ENCODE peak calls at places on chromosomes 4 and X, in six cellular contexts. One of them, this sample, is unnamed.

GRCh38 chr4:118417325-118417724 is 64.5 kb upstream of the PRSS12 start:
- DNase-seq in stimulated activated CD4-positive, alpha-beta T cell treated with anti-CD3 and anti-CD28 coated beads, Interleukin-12 subunit alpha, Interleukin-12 subunit beta, amount 100 ng/mL, for 24 hours: no peak
- DNase-seq in C1 segment of cervical spinal cord: no peak
- DNase-seq in NAMALWA: no peak
- DNase-seq in M059J: no peak
- DNase-seq in NCI-H2171: no peak
- DNase-seq in this sample: no peak

GRCh38 chr4:11216520-11216919 is 212.2 kb downstream of the HS3ST1 start:
- DNase-seq in stimulated activated CD4-positive, alpha-beta T cell treated with anti-CD3 and anti-CD28 coated beads, Interleukin-12 subunit alpha, Interleukin-12 subunit beta, amount 100 ng/mL, for 24 hours: no peak
- DNase-seq in C1 segment of cervical spinal cord: no peak
- DNase-seq in NAMALWA: no peak
- DNase-seq in M059J: no peak
- DNase-seq in NCI-H2171: no peak
- DNase-seq in this sample: no peak

GRCh38 chr4:168511780-168512467 is 15.1 kb downstream of the PALLD start:
- DNase-seq in stimulated activated CD4-positive, alpha-beta T cell treated with anti-CD3 and anti-CD28 coated beads, Interleukin-12 subunit alpha, Interleukin-12 subunit beta, amount 100 ng/mL, for 24 hours: peak
- DNase-seq in C1 segment of cervical spinal cord: no peak
- DNase-seq in NAMALWA: no peak
- DNase-seq in M059J: no peak
- DNase-seq in NCI-H2171: no peak
- DNase-seq in this sample: no peak

GRCh38 chrX:47313056-47313455 is 57.3 kb upstream of the ZNF157 start:
- DNase-seq in stimulated activated CD4-positive, alpha-beta T cell treated with anti-CD3 and anti-CD28 coated beads, Interleukin-12 subunit alpha, Interleukin-12 subunit beta, amount 100 ng/mL, for 24 hours: no peak
- DNase-seq in C1 segment of cervical spinal cord: no peak
- DNase-seq in NAMALWA: no peak
- DNase-seq in M059J: no peak
- DNase-seq in NCI-H2171: no peak
- DNase-seq in this sample: no peak

GRCh38 chr4:3686746-3687145 is 79.4 kb upstream of the ADRA2C start:
- DNase-seq in stimulated activated CD4-positive, alpha-beta T cell treated with anti-CD3 and anti-CD28 coated beads, Interleukin-12 subunit alpha, Interleukin-12 subunit beta, amount 100 ng/mL, for 24 hours: no peak
- DNase-seq in C1 segment of cervical spinal cord: no peak
- DNase-seq in NAMALWA: no peak
- DNase-seq in M059J: no peak
- DNase-seq in NCI-H2171: no peak
- DNase-seq in this sample: no peak

GRCh38 chr4:95362906-95363578 is 185.7 kb downstream of the UNC5C start:
- DNase-seq in stimulated activated CD4-positive, alpha-beta T cell treated with anti-CD3 and anti-CD28 coated beads, Interleukin-12 subunit alpha, Interleukin-12 subunit beta, amount 100 ng/mL, for 24 hours: no peak
- DNase-seq in C1 segment of cervical spinal cord: no peak
- DNase-seq in NAMALWA: peak
- DNase-seq in M059J: peak
- DNase-seq in NCI-H2171: no peak
- DNase-seq in this sample: no peak

GRCh38 chrX:2325076-2325784 is 175.5 kb downstream of the DHRSX start:
- DNase-seq in stimulated activated CD4-positive, alpha-beta T cell treated with anti-CD3 and anti-CD28 coated beads, Interleukin-12 subunit alpha, Interleukin-12 subunit beta, amount 100 ng/mL, for 24 hours: no peak
- DNase-seq in C1 segment of cervical spinal cord: no peak
- DNase-seq in NAMALWA: peak
- DNase-seq in M059J: no peak
- DNase-seq in NCI-H2171: no peak
- DNase-seq in this sample: no peak

GRCh38 chrX:136200466-136200865 is 50.7 kb downstream of the MAP7D3 start:
- DNase-seq in stimulated activated CD4-positive, alpha-beta T cell treated with anti-CD3 and anti-CD28 coated beads, Interleukin-12 subunit alpha, Interleukin-12 subunit beta, amount 100 ng/mL, for 24 hours: no peak
- DNase-seq in C1 segment of cervical spinal cord: no peak
- DNase-seq in NAMALWA: peak
- DNase-seq in M059J: peak
- DNase-seq in NCI-H2171: no peak
- DNase-seq in this sample: peak

GRCh38 chr4:15100380-15100779 is 98.1 kb downstream of the CPEB2 start:
- DNase-seq in stimulated activated CD4-positive, alpha-beta T cell treated with anti-CD3 and anti-CD28 coated beads, Interleukin-12 subunit alpha, Interleukin-12 subunit beta, amount 100 ng/mL, for 24 hours: no peak
- DNase-seq in C1 segment of cervical spinal cord: no peak
- DNase-seq in NAMALWA: no peak
- DNase-seq in M059J: no peak
- DNase-seq in NCI-H2171: no peak
- DNase-seq in this sample: no peak

GRCh38 chrX:69535661-69536060 is 31.5 kb downstream of the NALF2 start:
- DNase-seq in stimulated activated CD4-positive, alpha-beta T cell treated with anti-CD3 and anti-CD28 coated beads, Interleukin-12 subunit alpha, Interleukin-12 subunit beta, amount 100 ng/mL, for 24 hours: no peak
- DNase-seq in C1 segment of cervical spinal cord: no peak
- DNase-seq in NAMALWA: no peak
- DNase-seq in M059J: no peak
- DNase-seq in NCI-H2171: no peak
- DNase-seq in this sample: no peak

GRCh38 chr4:91746551-91746950 is 557.2 kb upstream of the GRID2 start:
- DNase-seq in stimulated activated CD4-positive, alpha-beta T cell treated with anti-CD3 and anti-CD28 coated beads, Interleukin-12 subunit alpha, Interleukin-12 subunit beta, amount 100 ng/mL, for 24 hours: no peak
- DNase-seq in C1 segment of cervical spinal cord: no peak
- DNase-seq in NAMALWA: no peak
- DNase-seq in M059J: no peak
- DNase-seq in NCI-H2171: no peak
- DNase-seq in this sample: no peak

GRCh38 chrX:17544831-17545230 is 169.8 kb downstream of the NHS start:
- DNase-seq in stimulated activated CD4-positive, alpha-beta T cell treated with anti-CD3 and anti-CD28 coated beads, Interleukin-12 subunit alpha, Interleukin-12 subunit beta, amount 100 ng/mL, for 24 hours: no peak
- DNase-seq in C1 segment of cervical spinal cord: no peak
- DNase-seq in NAMALWA: no peak
- DNase-seq in M059J: no peak
- DNase-seq in NCI-H2171: no peak
- DNase-seq in this sample: no peak

GRCh38 chr4:152515678-152516077 is 20.2 kb downstream of the FBXW7 start:
- DNase-seq in stimulated activated CD4-positive, alpha-beta T cell treated with anti-CD3 and anti-CD28 coated beads, Interleukin-12 subunit alpha, Interleukin-12 subunit beta, amount 100 ng/mL, for 24 hours: no peak
- DNase-seq in C1 segment of cervical spinal cord: no peak
- DNase-seq in NAMALWA: no peak
- DNase-seq in M059J: peak
- DNase-seq in NCI-H2171: no peak
- DNase-seq in this sample: no peak

GRCh38 chr4:99712099-99712498 is 54.5 kb upstream of the C4orf54 start:
- DNase-seq in stimulated activated CD4-positive, alpha-beta T cell treated with anti-CD3 and anti-CD28 coated beads, Interleukin-12 subunit alpha, Interleukin-12 subunit beta, amount 100 ng/mL, for 24 hours: no peak
- DNase-seq in C1 segment of cervical spinal cord: no peak
- DNase-seq in NAMALWA: no peak
- DNase-seq in M059J: no peak
- DNase-seq in NCI-H2171: no peak
- DNase-seq in this sample: no peak

GRCh38 chr4:75708218-75708691 is 16.1 kb upstream of the USO1 start:
- DNase-seq in stimulated activated CD4-positive, alpha-beta T cell treated with anti-CD3 and anti-CD28 coated beads, Interleukin-12 subunit alpha, Interleukin-12 subunit beta, amount 100 ng/mL, for 24 hours: no peak
- DNase-seq in C1 segment of cervical spinal cord: no peak
- DNase-seq in NAMALWA: peak
- DNase-seq in M059J: no peak
- DNase-seq in NCI-H2171: no peak
- DNase-seq in this sample: no peak

GRCh38 chr4:85498068-85498733 is 23.3 kb downstream of the ARHGAP24 start:
- DNase-seq in stimulated activated CD4-positive, alpha-beta T cell treated with anti-CD3 and anti-CD28 coated beads, Interleukin-12 subunit alpha, Interleukin-12 subunit beta, amount 100 ng/mL, for 24 hours: no peak
- DNase-seq in C1 segment of cervical spinal cord: peak
- DNase-seq in NAMALWA: peak
- DNase-seq in M059J: peak
- DNase-seq in NCI-H2171: no peak
- DNase-seq in this sample: no peak

GRCh38 chr4:8422786-8423185 is 17.7 kb downstream of the ACOX3 start:
- DNase-seq in stimulated activated CD4-positive, alpha-beta T cell treated with anti-CD3 and anti-CD28 coated beads, Interleukin-12 subunit alpha, Interleukin-12 subunit beta, amount 100 ng/mL, for 24 hours: no peak
- DNase-seq in C1 segment of cervical spinal cord: no peak
- DNase-seq in NAMALWA: no peak
- DNase-seq in M059J: no peak
- DNase-seq in NCI-H2171: no peak
- DNase-seq in this sample: no peak

GRCh38 chr4:68369474-68369805 is 19.6 kb upstream of the YTHDC1 start:
- DNase-seq in stimulated activated CD4-positive, alpha-beta T cell treated with anti-CD3 and anti-CD28 coated beads, Interleukin-12 subunit alpha, Interleukin-12 subunit beta, amount 100 ng/mL, for 24 hours: no peak
- DNase-seq in C1 segment of cervical spinal cord: no peak
- DNase-seq in NAMALWA: no peak
- DNase-seq in M059J: peak
- DNase-seq in NCI-H2171: no peak
- DNase-seq in this sample: peak

GRCh38 chr4:108484187-108484586 is 136.2 kb upstream of the RPL34 start:
- DNase-seq in stimulated activated CD4-positive, alpha-beta T cell treated with anti-CD3 and anti-CD28 coated beads, Interleukin-12 subunit alpha, Interleukin-12 subunit beta, amount 100 ng/mL, for 24 hours: no peak
- DNase-seq in C1 segment of cervical spinal cord: no peak
- DNase-seq in NAMALWA: no peak
- DNase-seq in M059J: no peak
- DNase-seq in NCI-H2171: no peak
- DNase-seq in this sample: no peak

GRCh38 chr4:23324291-23324690 is 565.6 kb downstream of the PPARGC1A start:
- DNase-seq in stimulated activated CD4-positive, alpha-beta T cell treated with anti-CD3 and anti-CD28 coated beads, Interleukin-12 subunit alpha, Interleukin-12 subunit beta, amount 100 ng/mL, for 24 hours: no peak
- DNase-seq in C1 segment of cervical spinal cord: no peak
- DNase-seq in NAMALWA: no peak
- DNase-seq in M059J: peak
- DNase-seq in NCI-H2171: no peak
- DNase-seq in this sample: peak

GRCh38 chr4:78845469-78845868 is 69.3 kb downstream of the BMP2K start:
- DNase-seq in stimulated activated CD4-positive, alpha-beta T cell treated with anti-CD3 and anti-CD28 coated beads, Interleukin-12 subunit alpha, Interleukin-12 subunit beta, amount 100 ng/mL, for 24 hours: no peak
- DNase-seq in C1 segment of cervical spinal cord: no peak
- DNase-seq in NAMALWA: no peak
- DNase-seq in M059J: no peak
- DNase-seq in NCI-H2171: no peak
- DNase-seq in this sample: no peak

GRCh38 chr4:29320947-29321583 is 1399.1 kb upstream of the PCDH7 start:
- DNase-seq in stimulated activated CD4-positive, alpha-beta T cell treated with anti-CD3 and anti-CD28 coated beads, Interleukin-12 subunit alpha, Interleukin-12 subunit beta, amount 100 ng/mL, for 24 hours: no peak
- DNase-seq in C1 segment of cervical spinal cord: no peak
- DNase-seq in NAMALWA: no peak
- DNase-seq in M059J: no peak
- DNase-seq in NCI-H2171: no peak
- DNase-seq in this sample: no peak

GRCh38 chrX:152313529-152314302 is 137.4 kb downstream of the GABRA3 start:
- DNase-seq in stimulated activated CD4-positive, alpha-beta T cell treated with anti-CD3 and anti-CD28 coated beads, Interleukin-12 subunit alpha, Interleukin-12 subunit beta, amount 100 ng/mL, for 24 hours: no peak
- DNase-seq in C1 segment of cervical spinal cord: no peak
- DNase-seq in NAMALWA: no peak
- DNase-seq in M059J: peak
- DNase-seq in NCI-H2171: no peak
- DNase-seq in this sample: no peak

GRCh38 chr4:172716291-172716690 is 452.3 kb upstream of the GALNT7 start:
- DNase-seq in stimulated activated CD4-positive, alpha-beta T cell treated with anti-CD3 and anti-CD28 coated beads, Interleukin-12 subunit alpha, Interleukin-12 subunit beta, amount 100 ng/mL, for 24 hours: no peak
- DNase-seq in C1 segment of cervical spinal cord: no peak
- DNase-seq in NAMALWA: no peak
- DNase-seq in M059J: no peak
- DNase-seq in NCI-H2171: no peak
- DNase-seq in this sample: no peak

GRCh38 chrX:69060631-69061408 is 104.4 kb downstream of the PJA1 start:
- DNase-seq in stimulated activated CD4-positive, alpha-beta T cell treated with anti-CD3 and anti-CD28 coated beads, Interleukin-12 subunit alpha, Interleukin-12 subunit beta, amount 100 ng/mL, for 24 hours: no peak
- DNase-seq in C1 segment of cervical spinal cord: no peak
- DNase-seq in NAMALWA: no peak
- DNase-seq in M059J: peak
- DNase-seq in NCI-H2171: no peak
- DNase-seq in this sample: no peak

GRCh38 chr4:157741642-157742041 is 431.2 kb downstream of the GASK1B start:
- DNase-seq in stimulated activated CD4-positive, alpha-beta T cell treated with anti-CD3 and anti-CD28 coated beads, Interleukin-12 subunit alpha, Interleukin-12 subunit beta, amount 100 ng/mL, for 24 hours: no peak
- DNase-seq in C1 segment of cervical spinal cord: no peak
- DNase-seq in NAMALWA: no peak
- DNase-seq in M059J: no peak
- DNase-seq in NCI-H2171: no peak
- DNase-seq in this sample: no peak

GRCh38 chr4:95084584-95084983 is 326.8 kb downstream of the BMPR1B start:
- DNase-seq in stimulated activated CD4-positive, alpha-beta T cell treated with anti-CD3 and anti-CD28 coated beads, Interleukin-12 subunit alpha, Interleukin-12 subunit beta, amount 100 ng/mL, for 24 hours: no peak
- DNase-seq in C1 segment of cervical spinal cord: no peak
- DNase-seq in NAMALWA: no peak
- DNase-seq in M059J: no peak
- DNase-seq in NCI-H2171: no peak
- DNase-seq in this sample: no peak

GRCh38 chr4:158667651-158668198 is 4.0 kb downstream of the C4orf46 start:
- DNase-seq in stimulated activated CD4-positive, alpha-beta T cell treated with anti-CD3 and anti-CD28 coated beads, Interleukin-12 subunit alpha, Interleukin-12 subunit beta, amount 100 ng/mL, for 24 hours: no peak
- DNase-seq in C1 segment of cervical spinal cord: no peak
- DNase-seq in NAMALWA: peak
- DNase-seq in M059J: peak
- DNase-seq in NCI-H2171: no peak
- DNase-seq in this sample: no peak

GRCh38 chrX:49959602-49960001 is 37.2 kb downstream of the CLCN5 start:
- DNase-seq in stimulated activated CD4-positive, alpha-beta T cell treated with anti-CD3 and anti-CD28 coated beads, Interleukin-12 subunit alpha, Interleukin-12 subunit beta, amount 100 ng/mL, for 24 hours: no peak
- DNase-seq in C1 segment of cervical spinal cord: no peak
- DNase-seq in NAMALWA: no peak
- DNase-seq in M059J: no peak
- DNase-seq in NCI-H2171: no peak
- DNase-seq in this sample: no peak

GRCh38 chr4:148704291-148704690 is 262.1 kb upstream of the NR3C2 start:
- DNase-seq in stimulated activated CD4-positive, alpha-beta T cell treated with anti-CD3 and anti-CD28 coated beads, Interleukin-12 subunit alpha, Interleukin-12 subunit beta, amount 100 ng/mL, for 24 hours: no peak
- DNase-seq in C1 segment of cervical spinal cord: no peak
- DNase-seq in NAMALWA: no peak
- DNase-seq in M059J: no peak
- DNase-seq in NCI-H2171: no peak
- DNase-seq in this sample: no peak

GRCh38 chr4:44532851-44533250 is 84.2 kb upstream of the KCTD8 start:
- DNase-seq in stimulated activated CD4-positive, alpha-beta T cell treated with anti-CD3 and anti-CD28 coated beads, Interleukin-12 subunit alpha, Interleukin-12 subunit beta, amount 100 ng/mL, for 24 hours: no peak
- DNase-seq in C1 segment of cervical spinal cord: no peak
- DNase-seq in NAMALWA: no peak
- DNase-seq in M059J: no peak
- DNase-seq in NCI-H2171: no peak
- DNase-seq in this sample: no peak

GRCh38 chr4:5708171-5708828 is at the start of gene EVC2:
- DNase-seq in stimulated activated CD4-positive, alpha-beta T cell treated with anti-CD3 and anti-CD28 coated beads, Interleukin-12 subunit alpha, Interleukin-12 subunit beta, amount 100 ng/mL, for 24 hours: no peak
- DNase-seq in C1 segment of cervical spinal cord: no peak
- DNase-seq in NAMALWA: no peak
- DNase-seq in M059J: peak
- DNase-seq in NCI-H2171: no peak
- DNase-seq in this sample: no peak

GRCh38 chrX:125744914-125745313 is 421.2 kb downstream of the DCAF12L2 start:
- DNase-seq in stimulated activated CD4-positive, alpha-beta T cell treated with anti-CD3 and anti-CD28 coated beads, Interleukin-12 subunit alpha, Interleukin-12 subunit beta, amount 100 ng/mL, for 24 hours: no peak
- DNase-seq in C1 segment of cervical spinal cord: no peak
- DNase-seq in NAMALWA: no peak
- DNase-seq in M059J: no peak
- DNase-seq in NCI-H2171: no peak
- DNase-seq in this sample: no peak

GRCh38 chr4:37917388-37917787 is 26.5 kb downstream of the TBC1D1 start:
- DNase-seq in stimulated activated CD4-positive, alpha-beta T cell treated with anti-CD3 and anti-CD28 coated beads, Interleukin-12 subunit alpha, Interleukin-12 subunit beta, amount 100 ng/mL, for 24 hours: no peak
- DNase-seq in C1 segment of cervical spinal cord: no peak
- DNase-seq in NAMALWA: no peak
- DNase-seq in M059J: no peak
- DNase-seq in NCI-H2171: no peak
- DNase-seq in this sample: no peak